ENCODE peak calls at places on chromosomes 4 and X, in ten cellular contexts. J is thyroid gland, Q is coronary artery, W is fibroblast of lung, C is GM12878, X is upper lobe of right lung, O is epithelial cell of esophagus, S is tibial nerve, N is cardiac fibroblast, K is MM.1S. A is an unnamed sample.

GRCh38 chr4:73213917-73214663 is 44.5 kb downstream of the ANKRD17 start:
- DNase-seq in J (no peak), Q (no peak), W (peak), C (no peak), X (no peak), O (no peak), S (no peak), N (peak), K (no peak), A (peak)

GRCh38 chrX:47707031-47707780 is 48.2 kb upstream of the UXT start:
- DNase-seq in J (no peak), Q (no peak), W (peak), C (no peak), X (no peak), O (no peak), S (no peak), N (peak), K (no peak), A (peak)

GRCh38 chr4:186627226-186627865 is 72.0 kb upstream of the MTNR1A start:
- DNase-seq in J (no peak), Q (no peak), W (peak), C (no peak), X (no peak), O (peak), S (no peak), N (peak), K (peak), A (no peak)

GRCh38 chr4:102871772-102872171 is 3.0 kb downstream of the CISD2 start:
- DNase-seq in J (no peak), Q (no peak), W (no peak), C (no peak), X (no peak), O (no peak), S (no peak), N (no peak), K (peak), A (no peak)

GRCh38 chr4:123248260-123248659 is 148.3 kb upstream of the SPRY1 start:
- DNase-seq in J (no peak), Q (no peak), W (peak), C (no peak), X (no peak), O (no peak), S (no peak), N (peak), K (no peak), A (peak)

GRCh38 chr4:96602661-96603060 is 762.8 kb downstream of the PDHA2 start:
- DNase-seq in J (no peak), Q (no peak), W (no peak), C (no peak), X (no peak), O (no peak), S (no peak), N (no peak), K (no peak), A (no peak)

GRCh38 chr4:120053916-120054315 is 12.7 kb downstream of the MAD2L1 start:
- DNase-seq in J (no peak), Q (no peak), W (no peak), C (no peak), X (no peak), O (no peak), S (no peak), N (no peak), K (no peak), A (no peak)

GRCh38 chr4:19254476-19254875 is 997.2 kb upstream of the SLIT2 start:
- DNase-seq in J (no peak), Q (no peak), W (peak), C (no peak), X (no peak), O (no peak), S (no peak), N (no peak), K (no peak), A (no peak)

GRCh38 chr4:78592104-78592783 is 40.7 kb downstream of the ANXA3 start:
- DNase-seq in J (no peak), Q (no peak), W (no peak), C (no peak), X (no peak), O (peak), S (no peak), N (no peak), K (no peak), A (no peak)

GRCh38 chr4:48360285-48360965 is 19.1 kb downstream of the SLAIN2 start:
- DNase-seq in J (no peak), Q (no peak), W (peak), C (no peak), X (no peak), O (peak), S (no peak), N (peak), K (no peak), A (peak)

GRCh38 chr4:147780137-147780777 is 48.4 kb downstream of the ARHGAP10 start:
- DNase-seq in J (no peak), Q (no peak), W (no peak), C (peak), X (peak), O (no peak), S (no peak), N (no peak), K (peak), A (no peak)

GRCh38 chr4:2389691-2390090 is 28.8 kb downstream of the ZFYVE28 start:
- DNase-seq in J (no peak), Q (no peak), W (no peak), C (no peak), X (no peak), O (no peak), S (no peak), N (no peak), K (no peak), A (no peak)

GRCh38 chr4:106864231-106864630 is 171.9 kb downstream of the DKK2 start:
- DNase-seq in J (no peak), Q (no peak), W (peak), C (no peak), X (no peak), O (no peak), S (no peak), N (peak), K (no peak), A (peak)

GRCh38 chrX:53211391-53211978 is 13.5 kb downstream of the KDM5C start:
- DNase-seq in J (no peak), Q (no peak), W (no peak), C (no peak), X (no peak), O (peak), S (no peak), N (peak), K (no peak), A (no peak)

GRCh38 chr4:54390670-54391069 is 161.6 kb downstream of the PDGFRA start:
- DNase-seq in J (no peak), Q (no peak), W (no peak), C (no peak), X (peak), O (no peak), S (no peak), N (no peak), K (no peak), A (no peak)

GRCh38 chr4:106497271-106497670 is 128.7 kb upstream of the GIMD1 start:
- DNase-seq in J (no peak), Q (no peak), W (no peak), C (no peak), X (no peak), O (no peak), S (no peak), N (peak), K (no peak), A (peak)

GRCh38 chr4:185738038-185738552 is 73.9 kb downstream of the SORBS2 start:
- DNase-seq in J (no peak), Q (no peak), W (peak), C (no peak), X (no peak), O (peak), S (no peak), N (peak), K (no peak), A (peak)

GRCh38 chr4:152981278-152981677 is 45.2 kb downstream of the FHDC1 start:
- DNase-seq in J (peak), Q (no peak), W (no peak), C (no peak), X (no peak), O (peak), S (no peak), N (no peak), K (no peak), A (peak)

GRCh38 chr4:140027135-140027534 is 126.8 kb downstream of the MAML3 start:
- DNase-seq in J (no peak), Q (no peak), W (no peak), C (no peak), X (no peak), O (no peak), S (no peak), N (no peak), K (no peak), A (no peak)

GRCh38 chr4:86055898-86056297 is 304.0 kb downstream of the MAPK10 start:
- DNase-seq in J (no peak), Q (no peak), W (no peak), C (no peak), X (no peak), O (peak), S (no peak), N (no peak), K (no peak), A (no peak)

GRCh38 chrX:8755116-8755515 is 23.2 kb upstream of the ANOS1 start:
- DNase-seq in J (no peak), Q (no peak), W (no peak), C (no peak), X (no peak), O (no peak), S (no peak), N (no peak), K (no peak), A (no peak)

DNA sequence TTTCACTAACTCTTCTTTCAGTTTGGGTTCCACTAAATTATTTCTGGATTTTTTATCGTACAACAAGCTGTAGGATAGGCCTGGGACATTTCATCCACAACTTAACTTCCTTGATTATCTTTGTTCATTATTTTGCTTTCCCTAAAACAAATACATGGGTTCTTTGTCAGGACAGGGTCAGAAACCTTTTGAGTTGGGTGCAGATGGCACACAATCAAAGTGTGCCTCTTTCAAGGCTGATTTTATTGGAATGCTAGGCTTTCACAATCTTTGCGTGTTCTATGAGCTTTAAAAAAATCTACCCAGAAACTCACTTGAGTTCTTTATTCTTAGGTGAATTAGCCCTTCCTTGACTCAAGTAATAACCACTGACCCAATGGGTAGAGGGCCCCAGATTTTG is 348.4 kb downstream of the FAM47B start:
- DNase-seq in J (no peak), Q (no peak), W (no peak), C (no peak), X (no peak), O (no peak), S (no peak), N (no peak), K (no peak), A (no peak)
- H3K4me3 ChIP-seq in J (no peak), Q (no peak), W (no peak), C (no peak), X (no peak), O (no peak), S (no peak), N (no peak), K (no peak), A (no peak)

GRCh38 chrX:68826113-68826980 is 2.5 kb upstream of the EFNB1 start:
- DNase-seq in J (no peak), Q (peak), W (no peak), C (no peak), X (no peak), O (peak), S (no peak), N (peak), K (no peak), A (no peak)

GRCh38 chrX:68829594-68830485 is 1.0 kb downstream of the EFNB1 start:
- DNase-seq in J (peak), Q (peak), W (no peak), C (no peak), X (no peak), O (no peak), S (no peak), N (peak), K (no peak), A (peak)

GRCh38 chrX:68827256-68827655 is 1.6 kb upstream of the EFNB1 start:
- DNase-seq in J (no peak), Q (peak), W (no peak), C (no peak), X (no peak), O (no peak), S (no peak), N (no peak), K (no peak), A (no peak)

GRCh38 chrX:68828740-68829593 is at the start of gene EFNB1:
- DNase-seq in J (peak), Q (peak), W (peak), C (peak), X (peak), O (peak), S (peak), N (peak), K (peak), A (peak)

DNA sequence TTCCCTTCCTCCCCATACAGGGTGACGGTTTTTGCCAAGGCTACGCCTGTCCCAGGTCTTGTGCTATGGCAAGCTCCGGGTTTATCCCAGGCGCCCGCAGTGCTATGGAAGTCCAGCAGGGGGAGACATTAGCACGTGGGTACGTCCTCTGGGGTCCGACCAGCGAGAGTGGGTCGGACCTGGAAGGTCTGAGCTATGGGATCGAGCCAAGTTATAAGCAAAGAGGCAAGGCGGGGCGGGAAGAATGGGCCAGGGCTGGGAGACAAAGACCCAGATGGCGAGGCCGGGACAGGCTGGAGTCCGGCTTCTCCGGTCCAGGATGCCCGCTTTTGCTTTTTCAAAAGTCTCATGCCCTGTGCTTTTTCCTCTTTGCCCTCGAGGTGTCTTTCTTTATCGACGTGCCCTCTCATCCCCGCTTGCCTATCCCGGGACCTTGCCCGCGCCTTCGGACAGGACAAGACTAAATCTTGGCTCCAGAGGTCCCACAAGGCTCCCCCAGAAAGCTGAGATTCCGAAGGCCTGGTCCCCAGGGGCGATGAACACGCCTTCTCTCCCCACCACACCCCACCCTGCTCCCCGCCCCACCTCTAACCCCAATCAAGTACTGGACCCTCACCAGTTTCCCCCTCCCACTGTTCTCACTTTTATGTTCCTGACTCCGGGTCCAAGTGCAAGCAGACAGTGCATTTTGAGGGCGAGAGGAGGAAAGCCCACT is 816 bp upstream of the EFNB1 start:
- DNase-seq in J (peak), Q (peak), W (peak), C (no peak), X (peak), O (peak), S (peak), N (peak), K (peak), A (peak)
- TF ChIP-seq CTCF in J (peak), Q (peak), W (peak), C (peak), X (peak), O (peak), S (peak), N (peak), K (peak), A (peak)

GRCh38 chr4:150584198-150584593 is 2.2 kb downstream of the MAB21L2 start:
- DNase-seq in J (no peak), Q (no peak), W (no peak), C (no peak), X (no peak), O (no peak), S (no peak), N (no peak), K (no peak), A (no peak)

GRCh38 chr4:150582881-150583286 is 933 bp downstream of the MAB21L2 start:
- DNase-seq in J (no peak), Q (no peak), W (peak), C (no peak), X (no peak), O (no peak), S (no peak), N (peak), K (no peak), A (no peak)

GRCh38 chr4:150582101-150582565 is at the start of gene MAB21L2:
- DNase-seq in J (no peak), Q (no peak), W (peak), C (no peak), X (no peak), O (no peak), S (no peak), N (peak), K (no peak), A (no peak)

GRCh38 chr4:150581611-150582010 is 340 bp upstream of the MAB21L2 start:
- DNase-seq in J (peak), Q (no peak), W (peak), C (no peak), X (no peak), O (no peak), S (no peak), N (peak), K (no peak), A (no peak)

GRCh38 chr4:150583287-150584197 is 1.6 kb downstream of the MAB21L2 start:
- DNase-seq in J (peak), Q (peak), W (peak), C (no peak), X (no peak), O (no peak), S (no peak), N (peak), K (no peak), A (no peak)
- H3K4me3 ChIP-seq in J (peak), Q (peak), W (peak), C (no peak), X (peak), O (no peak), S (peak), N (peak), K (no peak), A (peak)

GRCh38 chr4:37794046-37794445 is 32.4 kb upstream of the PGM2 start:
- DNase-seq in J (no peak), Q (no peak), W (peak), C (no peak), X (no peak), O (peak), S (no peak), N (no peak), K (no peak), A (no peak)

GRCh38 chr4:37795796-37796195 is 30.7 kb upstream of the PGM2 start:
- DNase-seq in J (no peak), Q (no peak), W (no peak), C (no peak), X (no peak), O (no peak), S (no peak), N (no peak), K (no peak), A (no peak)

GRCh38 chr4:37797923-37798322 is 28.6 kb upstream of the PGM2 start:
- DNase-seq in J (no peak), Q (no peak), W (no peak), C (no peak), X (no peak), O (no peak), S (no peak), N (no peak), K (no peak), A (no peak)

GRCh38 chr4:37792241-37792640 is 34.2 kb upstream of the PGM2 start:
- DNase-seq in J (no peak), Q (no peak), W (no peak), C (no peak), X (no peak), O (no peak), S (no peak), N (no peak), K (no peak), A (no peak)

DNA sequence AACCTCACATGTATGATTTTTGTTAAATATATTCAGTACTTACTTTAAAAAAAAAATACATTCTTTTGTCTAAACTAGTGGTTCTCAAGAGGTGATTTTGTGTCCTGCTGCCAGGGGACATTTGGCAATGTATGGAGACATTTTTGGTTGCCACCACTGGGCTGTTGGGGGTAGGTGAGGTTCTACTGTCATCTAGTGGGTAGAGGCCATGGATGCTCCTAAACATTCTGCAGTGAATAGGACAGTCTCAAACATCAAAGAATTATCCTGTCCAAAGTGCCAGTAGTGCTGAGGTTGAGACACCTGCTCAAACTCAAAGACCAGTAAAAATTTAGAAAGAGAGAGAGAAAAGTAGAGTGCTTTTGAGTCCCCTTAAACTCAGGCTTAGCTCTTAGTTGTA is 32.9 kb upstream of the PGM2 start:
- DNase-seq in J (peak), Q (no peak), W (peak), C (no peak), X (no peak), O (peak), S (no peak), N (peak), K (peak), A (peak)
- TF ChIP-seq CTCF in J (no peak), Q (peak), W (peak), C (peak), X (peak), O (peak), S (peak), N (peak), K (peak), A (peak)

DNA sequence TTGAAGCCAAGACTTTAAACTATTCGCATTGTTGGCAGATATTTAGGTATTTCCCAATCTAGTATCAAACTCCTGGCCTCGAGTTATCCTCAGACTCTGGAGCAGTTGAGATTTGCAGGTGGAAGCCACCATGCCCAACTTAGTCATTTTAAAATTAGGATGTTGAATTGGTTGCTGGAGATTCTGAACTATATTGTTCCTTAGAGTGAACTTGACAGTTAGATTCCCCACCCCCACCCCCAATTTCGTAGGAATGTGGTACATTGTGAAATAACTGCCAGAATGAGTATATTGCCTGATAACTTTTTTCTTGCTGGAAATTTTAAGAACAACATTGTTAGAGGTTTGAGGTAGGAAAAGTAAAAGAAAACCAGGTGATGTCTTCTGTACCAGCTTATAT is 2.3 kb downstream of the NOCT start:
- DNase-seq in J (no peak), Q (no peak), W (peak), C (no peak), X (no peak), O (no peak), S (no peak), N (peak), K (no peak), A (peak)
- H3K4me3 ChIP-seq in J (no peak), Q (no peak), W (peak), C (peak), X (no peak), O (no peak), S (no peak), N (no peak), K (no peak), A (peak)

DNA sequence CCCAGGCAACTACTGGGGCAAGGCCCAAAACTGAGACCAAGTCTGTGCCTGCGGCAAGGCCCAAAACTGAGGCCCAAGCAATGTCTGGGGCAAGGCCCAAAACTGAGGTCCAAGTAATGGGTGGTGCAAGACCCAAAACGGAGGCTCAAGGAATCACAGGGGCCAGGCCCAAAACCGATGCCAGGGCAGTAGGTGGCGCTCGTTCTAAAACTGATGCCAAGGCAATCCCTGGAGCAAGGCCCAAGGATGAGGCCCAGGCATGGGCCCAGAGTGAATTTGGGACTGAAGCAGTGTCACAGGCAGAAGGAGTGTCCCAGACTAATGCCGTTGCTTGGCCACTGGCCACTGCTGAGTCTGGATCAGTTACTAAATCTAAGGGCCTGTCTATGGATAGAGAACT is 2.7 kb downstream of the GPRASP2 start:
- DNase-seq in J (no peak), Q (no peak), W (no peak), C (no peak), X (no peak), O (no peak), S (no peak), N (no peak), K (no peak), A (peak)
- TF ChIP-seq CTCF in J (no peak), Q (no peak), W (no peak), C (no peak), X (no peak), O (no peak), S (no peak), N (no peak), K (no peak), A (peak)

A was measured in AG10803.